ENCODE peak calls at places on chromosomes 13 and 19, in seven cellular contexts. Y is IMR-90, G is heart right ventricle, R is AG10803, L is tibial artery, D is GM10248, P is H9. N is an unnamed sample.

GRCh38 chr19:40674291-40674690 is 16.2 kb downstream of the NUMBL start:
- DNase-seq in P (no peak), D (no peak), Y (no peak), G (no peak), R (no peak), L (no peak), N (no peak)

GRCh38 chr19:33143897-33144405 is 12.0 kb downstream of the WDR88 start:
- DNase-seq in Y (peak), D (peak), R (peak), G (peak), P (peak), L (peak), N (peak)

GRCh38 chr13:42654760-42655159 is 80.8 kb downstream of the TNFSF11 start:
- DNase-seq in P (no peak), R (no peak), L (no peak), Y (no peak), G (no peak), D (no peak), N (no peak)

GRCh38 chr13:45048890-45049407 is 59.6 kb downstream of the GPALPP1 start:
- DNase-seq in P (no peak), R (no peak), L (no peak), D (peak), G (no peak), Y (no peak), N (no peak)

GRCh38 chr19:20999731-21000352 is 20.6 kb upstream of the ZNF430 start:
- DNase-seq in D (peak), L (peak), P (peak), G (peak), R (peak), Y (peak), N (peak)

GRCh38 chr19:39596911-39597310 is 5.4 kb upstream of the LGALS13 start:
- DNase-seq in Y (no peak), R (no peak), L (no peak), G (no peak), D (no peak), P (no peak), N (no peak)

GRCh38 chr19:29275266-29275665 is 62.3 kb upstream of the UQCRFS1 start:
- DNase-seq in P (no peak), G (no peak), R (no peak), L (peak), D (no peak), Y (no peak), N (no peak)

GRCh38 chr13:43728411-43728810 is 58.4 kb downstream of the ENOX1 start:
- DNase-seq in Y (no peak), R (no peak), P (no peak), G (no peak), L (no peak), D (no peak), N (no peak)

GRCh38 chr13:47484564-47484963 is 516.5 kb downstream of the SUCLA2 start:
- DNase-seq in Y (peak), P (no peak), L (no peak), D (no peak), R (peak), G (no peak), N (no peak)

GRCh38 chr13:60112771-60113170 is 51.0 kb downstream of the DIAPH3 start:
- DNase-seq in P (no peak), L (no peak), G (no peak), R (peak), D (no peak), Y (peak), N (no peak)

GRCh38 chr13:26469602-26470001 is 87.9 kb upstream of the WASF3 start:
- DNase-seq in Y (no peak), D (no peak), P (no peak), G (no peak), R (no peak), L (no peak), N (no peak)

GRCh38 chr19:31742249-31742648 is 393.0 kb upstream of the TSHZ3 start:
- DNase-seq in R (no peak), D (no peak), G (no peak), P (no peak), L (no peak), Y (no peak), N (no peak)

GRCh38 chr13:68291595-68291994 is 1061.5 kb upstream of the PCDH9 start:
- DNase-seq in Y (no peak), D (no peak), R (no peak), G (no peak), L (no peak), P (no peak), N (no peak)

GRCh38 chr19:16367269-16367683 is 42.6 kb downstream of the KLF2 start:
- DNase-seq in R (no peak), P (no peak), Y (no peak), G (no peak), L (no peak), D (peak), N (peak)

GRCh38 chr13:34076943-34077703 is 259.2 kb downstream of the RFC3 start:
- DNase-seq in G (no peak), D (no peak), Y (peak), R (peak), L (no peak), P (no peak), N (no peak)

GRCh38 chr13:43134896-43135295 is 111.5 kb downstream of the DNAJC15 start:
- DNase-seq in D (no peak), G (no peak), L (no peak), P (no peak), Y (no peak), R (no peak), N (no peak)

GRCh38 chr19:31350693-31351211 is 1.5 kb upstream of the TSHZ3 start:
- DNase-seq in D (no peak), G (peak), P (peak), Y (peak), R (peak), L (peak), N (no peak)

GRCh38 chr13:40063278-40063698 is 407.8 kb downstream of the COG6 start:
- DNase-seq in L (no peak), D (no peak), G (no peak), Y (no peak), R (peak), P (no peak), N (no peak)

GRCh38 chr13:68888832-68889231 is 1218.8 kb upstream of the ATXN8OS start:
- DNase-seq in L (no peak), P (no peak), D (no peak), Y (no peak), G (no peak), R (no peak), N (no peak)

GRCh38 chr13:90910240-90910639 is 437.2 kb upstream of the MIR17HG start:
- DNase-seq in G (no peak), P (no peak), R (no peak), Y (no peak), L (no peak), D (no peak), N (no peak)

GRCh38 chr13:20492641-20493040 is 33.0 kb downstream of the CRYL1 start:
- DNase-seq in Y (peak), P (peak), D (peak), L (no peak), R (no peak), G (no peak), N (no peak)

GRCh38 chr19:40523322-40524047 is 53.2 kb upstream of the SHKBP1 start:
- DNase-seq in D (peak), R (peak), P (peak), Y (peak), G (peak), L (no peak), N (peak)

GRCh38 chr19:14554382-14554812 is 17.5 kb downstream of the NDUFB7 start:
- DNase-seq in D (no peak), P (peak), G (no peak), R (no peak), L (no peak), Y (no peak), N (no peak)

GRCh38 chr19:11418518-11419506 is at the start of gene RGL3:
- DNase-seq in D (no peak), G (peak), Y (no peak), L (peak), P (peak), R (no peak), N (no peak)

GRCh38 chr13:112790735-112791641 is 101.2 kb downstream of the ATP11A start:
- DNase-seq in Y (peak), D (no peak), P (no peak), G (no peak), R (no peak), L (peak), N (no peak)

GRCh38 chr19:35143818-35144217 is 763 bp downstream of the FXYD7 start:
- DNase-seq in P (no peak), Y (no peak), R (no peak), D (no peak), G (no peak), L (no peak), N (no peak)

GRCh38 chr13:61695147-61695546 is 279.5 kb upstream of the PCDH20 start:
- DNase-seq in L (no peak), P (no peak), G (no peak), D (no peak), R (no peak), Y (no peak), N (no peak)

GRCh38 chr19:39655613-39656012 is at the start of gene LGALS16:
- DNase-seq in D (no peak), Y (no peak), R (no peak), P (no peak), L (no peak), G (no peak), N (no peak)

GRCh38 chr13:36353001-36353400 is 6.8 kb upstream of the SPART start:
- DNase-seq in G (no peak), R (peak), Y (no peak), D (no peak), P (no peak), L (no peak), N (no peak)

GRCh38 chr13:84126671-84127171 is 244.4 kb upstream of the SLITRK1 start:
- DNase-seq in Y (no peak), R (no peak), D (no peak), L (no peak), G (no peak), P (no peak), N (no peak)

GRCh38 chr13:111423168-111423785 is 102.8 kb downstream of the TEX29 start:
- DNase-seq in R (no peak), G (no peak), D (no peak), P (no peak), Y (no peak), L (no peak), N (no peak)

GRCh38 chr13:73608731-73609485 is 525.3 kb downstream of the KLF12 start:
- DNase-seq in G (no peak), R (no peak), L (no peak), Y (no peak), D (no peak), P (no peak), N (no peak)

GRCh38 chr19:39428309-39429112 is 7.2 kb downstream of the RPS16 start:
- DNase-seq in R (peak), Y (peak), L (peak), G (peak), P (peak), D (no peak), N (no peak)

GRCh38 chr13:39254606-39255005 is 216.3 kb downstream of the NHLRC3 start:
- DNase-seq in L (no peak), G (no peak), Y (no peak), D (no peak), R (no peak), P (no peak), N (no peak)

DNA sequence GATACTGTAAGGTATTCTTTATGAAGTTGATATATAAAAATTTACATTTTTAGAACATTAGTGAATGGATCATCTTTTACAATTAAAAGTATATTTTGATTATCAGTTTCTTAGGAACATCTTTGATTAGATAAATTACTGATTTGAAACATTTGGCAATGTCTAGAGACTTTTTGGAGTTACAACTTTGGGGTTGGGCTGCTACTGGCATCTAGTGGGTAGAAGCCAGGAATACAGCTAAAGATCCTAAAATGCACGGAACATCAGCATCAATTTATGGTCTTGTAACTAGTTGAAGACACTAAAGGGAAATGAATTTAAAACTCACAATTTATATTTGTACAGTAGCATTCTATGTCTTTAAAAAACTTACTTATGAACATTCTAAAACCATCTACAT is 19.9 kb downstream of the POMP start:
- DNase-seq in R (no peak), L (no peak), Y (no peak), P (no peak), D (no peak), G (no peak), N (no peak)
- TF ChIP-seq CTCF in R (peak), L (no peak), Y (peak), P (no peak), D (peak), G (peak), N (peak)

GRCh38 chr13:30581582-30581981 is 36.1 kb upstream of the USPL1 start:
- DNase-seq in P (no peak), R (no peak), D (peak), Y (peak), L (no peak), G (no peak), N (no peak)
- TF ChIP-seq CTCF in P (peak), R (peak), D (peak), Y (peak), L (no peak), G (no peak), N (peak)

DNA sequence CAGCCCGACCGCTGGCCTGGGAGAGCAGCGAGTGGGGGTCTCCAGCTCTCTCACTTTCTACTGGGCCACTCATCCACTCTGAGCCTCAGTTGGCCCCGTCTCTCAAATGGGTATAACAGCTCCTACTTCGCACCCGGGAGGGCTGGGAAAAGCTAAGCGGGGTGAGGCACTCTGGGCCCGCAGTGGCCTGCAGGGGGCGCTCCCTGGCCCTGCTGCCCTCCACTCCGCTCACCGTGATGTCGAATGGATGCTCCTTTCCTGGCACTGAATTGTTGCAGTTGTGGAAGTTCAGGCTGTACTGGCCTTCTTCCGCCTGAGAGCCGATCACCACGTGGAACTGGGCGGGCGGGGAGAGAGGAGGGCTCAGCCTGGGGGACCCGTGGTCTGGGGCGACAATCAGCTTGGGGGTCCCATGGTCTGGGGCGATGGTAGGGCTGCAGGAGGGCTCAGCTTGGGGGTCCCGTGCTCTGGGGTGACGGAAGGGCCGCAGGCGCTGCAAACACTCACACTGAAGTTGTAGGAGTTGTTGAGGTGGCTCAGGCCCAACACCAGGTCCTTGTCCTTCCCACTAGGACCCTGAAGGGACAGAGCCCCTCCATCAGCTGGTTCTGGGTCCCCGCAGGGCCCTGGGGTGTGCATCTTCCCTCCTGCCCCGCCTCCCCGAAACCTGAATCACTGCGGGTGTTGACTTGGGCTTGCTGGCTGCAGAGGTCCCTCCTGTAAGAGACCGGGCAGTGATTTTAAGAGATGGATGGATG is 3.9 kb downstream of the GPR108 start:
- DNase-seq in R (no peak), L (no peak), P (no peak), D (no peak), G (no peak), Y (no peak), N (no peak)
- TF ChIP-seq CTCF in R (peak), L (no peak), P (peak), D (peak), G (peak), Y (peak), N (peak)

GRCh38 chr13:41384749-41385503 is 72.4 kb upstream of the RGCC start:
- DNase-seq in P (no peak), Y (peak), L (no peak), G (no peak), R (peak), D (no peak), N (no peak)
- TF ChIP-seq CTCF in P (peak), Y (peak), L (no peak), G (peak), R (peak), D (no peak), N (peak)

DNA sequence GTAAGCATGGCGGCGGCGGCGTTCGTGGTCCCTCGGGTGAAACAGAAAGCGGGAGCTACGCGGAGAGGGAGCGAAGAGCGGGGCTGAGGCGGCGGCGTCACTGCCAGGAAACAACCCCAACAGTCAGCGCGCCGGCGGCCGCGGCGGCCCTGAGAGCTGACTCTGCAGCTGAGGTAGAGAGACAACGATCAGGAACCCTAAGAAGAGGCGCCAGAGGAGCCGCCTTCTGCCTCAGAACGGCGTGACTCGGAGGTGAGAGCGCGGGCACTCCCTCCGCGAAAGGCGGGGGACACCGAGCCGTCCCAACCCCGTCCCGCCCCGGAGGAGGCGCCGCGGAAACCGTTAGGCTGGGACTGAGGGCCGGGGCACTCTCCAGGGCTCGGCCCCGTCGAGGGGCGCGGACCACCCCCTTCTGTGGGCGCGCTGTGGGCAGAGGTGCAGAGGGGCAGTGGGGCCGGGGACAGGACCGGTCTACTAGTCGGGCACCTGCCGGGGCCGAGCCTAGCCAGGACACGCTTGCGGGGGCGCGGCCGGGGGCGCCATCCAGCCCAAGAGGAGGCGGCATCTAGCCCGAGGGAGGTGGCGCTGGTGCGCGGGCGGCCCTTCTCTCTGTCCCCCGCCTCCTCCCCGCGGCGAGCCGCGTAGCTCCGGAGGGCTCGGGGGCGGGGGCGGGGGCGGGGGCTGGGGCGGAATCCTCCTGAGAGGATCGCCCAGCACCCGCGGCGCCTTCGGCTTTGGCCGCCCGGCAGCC is 389 bp downstream of the FNDC3A start:
- DNase-seq in L (peak), P (peak), R (peak), G (peak), Y (peak), D (peak), N (peak)
- TF ChIP-seq CTCF in L (no peak), P (peak), R (peak), G (no peak), Y (no peak), D (peak), N (peak)

DNA sequence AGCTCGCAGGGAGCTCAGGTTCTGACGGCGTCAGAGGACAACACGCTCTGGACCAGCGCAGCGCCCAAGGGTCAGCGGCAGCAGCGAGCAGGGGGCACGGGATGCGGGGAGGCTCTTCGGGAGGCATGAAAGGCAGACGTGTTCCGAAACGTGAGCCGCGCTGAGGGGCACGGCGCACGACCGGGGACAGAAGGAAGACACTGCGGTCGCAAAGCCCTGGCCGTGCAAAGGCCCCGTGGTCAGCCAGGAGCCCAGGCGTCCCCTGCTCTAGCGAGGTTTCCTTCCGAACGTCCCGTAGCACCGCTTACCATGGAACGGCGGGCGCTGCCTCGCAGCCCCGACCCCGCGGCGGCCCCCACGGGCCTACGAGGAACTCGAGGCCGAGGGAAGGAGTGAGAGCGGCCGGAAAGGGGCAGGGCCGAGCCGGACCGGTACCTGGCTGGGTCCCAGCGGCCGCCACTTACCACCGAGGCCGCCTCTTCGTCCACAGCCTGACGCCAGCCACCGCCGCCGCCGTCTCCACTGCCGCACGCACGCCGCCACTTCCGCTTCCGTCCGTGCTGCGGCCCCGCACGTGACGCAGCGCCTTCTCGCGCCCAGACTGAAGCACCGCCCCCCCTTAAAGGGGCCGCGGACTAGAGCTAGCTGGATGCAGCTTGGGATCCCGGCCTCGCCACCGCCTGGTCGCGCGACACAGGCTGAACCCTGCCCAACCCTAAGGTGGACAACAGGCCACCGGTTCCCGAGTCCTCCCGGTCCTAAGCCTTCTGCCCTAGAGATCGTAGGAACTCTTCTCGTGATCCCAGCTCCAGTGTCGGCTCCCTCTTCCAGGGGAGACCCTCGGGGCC is 9.4 kb downstream of the ABHD17A start:
- DNase-seq in R (peak), Y (peak), L (peak), G (peak), D (peak), P (peak), N (peak)
- TF ChIP-seq CTCF in R (no peak), Y (no peak), L (peak), G (no peak), D (no peak), P (no peak), N (peak)

GRCh38 chr19:9009935-9010651 is at the start of gene MUC16:
- DNase-seq in L (no peak), D (no peak), R (no peak), Y (no peak), G (no peak), P (peak), N (peak)
- TF ChIP-seq CTCF in L (no peak), D (no peak), R (no peak), Y (no peak), G (no peak), P (no peak), N (no peak)

GRCh38 chr19:48565090-48565489 is 13.1 kb downstream of the SULT2B1 start:
- DNase-seq in R (peak), D (no peak), G (no peak), Y (peak), P (no peak), L (no peak), N (no peak)
- TF ChIP-seq CTCF in R (no peak), D (no peak), G (no peak), Y (no peak), P (no peak), L (no peak), N (no peak)

DNA sequence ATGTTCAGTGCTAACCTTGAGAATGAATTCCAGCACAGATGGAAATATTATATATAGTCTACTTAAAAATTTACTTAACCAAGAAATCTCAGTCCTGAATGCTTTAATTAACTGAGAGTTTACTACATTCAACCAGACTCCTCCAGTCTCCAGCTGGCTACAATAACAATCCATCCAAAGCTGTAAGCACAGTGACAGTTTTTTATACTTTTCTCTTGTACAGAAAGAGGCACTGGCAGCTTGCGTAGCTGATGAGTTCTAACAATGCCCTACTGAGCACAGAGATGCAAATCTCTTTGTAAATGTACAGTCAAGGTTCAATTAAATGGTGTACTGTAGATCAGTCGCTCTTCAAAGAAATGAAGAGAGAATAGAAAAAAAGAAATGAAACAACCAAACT is 88.6 kb downstream of the SACS start:
- DNase-seq in P (no peak), L (no peak), Y (no peak), D (no peak), G (no peak), R (no peak), N (no peak)
- TF ChIP-seq CTCF in P (no peak), L (no peak), Y (no peak), D (no peak), G (no peak), R (no peak), N (no peak)